ENCODE peak calls at places on chromosomes 4 and X, in six cellular contexts. J, L, M, N, F and Q are unnamed samples.

GRCh38 chr4:186485621-186486062 is 69.7 kb downstream of the MTNR1A start:
- DNase-seq in N (no peak), J (peak; percentile 21), M (peak; percentile 59), L (no peak), F (no peak), Q (no peak)

GRCh38 chr4:37976991-37977470 is 16.8 kb downstream of the PTTG2 start:
- DNase-seq in J (peak; percentile 94), M (peak; percentile 97), N (peak; percentile 79), F (peak; percentile 67), L (peak; percentile 96), Q (no peak)

GRCh38 chr4:107094332-107094731 is 58.2 kb upstream of the DKK2 start:
- DNase-seq in N (no peak), L (no peak), M (no peak), J (no peak), F (no peak), Q (no peak)

GRCh38 chrX:49316085-49316484 is 5.8 kb upstream of the GAGE12J start:
- DNase-seq in L (no peak), F (no peak), N (no peak), M (no peak), J (no peak), Q (no peak)

GRCh38 chrX:65517923-65518322 is 16.7 kb downstream of the LAS1L start:
- DNase-seq in M (no peak), F (no peak), L (no peak), J (no peak), N (no peak), Q (no peak)

GRCh38 chr4:36163198-36163597 is 81.1 kb downstream of the ARAP2 start:
- DNase-seq in M (no peak), F (no peak), J (no peak), N (no peak), L (no peak), Q (no peak)

GRCh38 chr4:75718529-75718928 is 5.8 kb upstream of the USO1 start:
- DNase-seq in L (no peak), N (no peak), J (no peak), F (no peak), M (no peak), Q (no peak)

GRCh38 chrX:69103539-69103938 is 61.7 kb downstream of the PJA1 start:
- DNase-seq in N (no peak), L (no peak), J (no peak), F (no peak), M (no peak), Q (no peak)

GRCh38 chrX:36897690-36898089 is 110.5 kb upstream of the FAM47C start:
- DNase-seq in L (no peak), N (no peak), M (no peak), J (no peak), F (no peak), Q (no peak)

GRCh38 chr4:186029731-186030421 is 39.1 kb upstream of the TLR3 start:
- DNase-seq in N (no peak), F (no peak), L (peak; percentile 95), M (peak; percentile 18), J (peak; percentile 90), Q (no peak)

GRCh38 chr4:24470681-24471622 is 113.4 kb downstream of the DHX15 start:
- DNase-seq in F (no peak), N (no peak), L (peak; percentile 75), J (peak; percentile 68), M (peak; percentile 88), Q (no peak)

GRCh38 chrX:42615161-42615563 is 162.8 kb downstream of the PPP1R2C start:
- DNase-seq in F (no peak), L (no peak), N (peak; percentile 0), J (peak; percentile 23), M (no peak), Q (no peak)

GRCh38 chrX:20906571-20906970 is 467.6 kb upstream of the CNKSR2 start:
- DNase-seq in M (no peak), L (no peak), F (no peak), J (no peak), N (no peak), Q (no peak)

GRCh38 chr4:26780524-26780923 is 80.1 kb upstream of the STIM2 start:
- DNase-seq in N (no peak), F (no peak), J (no peak), M (no peak), L (no peak), Q (no peak)

GRCh38 chr4:36761625-36762024 is 480.2 kb downstream of the DTHD1 start:
- DNase-seq in J (no peak), M (no peak), L (no peak), F (no peak), N (no peak), Q (no peak)

GRCh38 chrX:120485562-120486520 is 16.7 kb upstream of the LAMP2 start:
- DNase-seq in M (peak; percentile 88), L (peak; percentile 84), F (peak; percentile 53), J (peak; percentile 74), N (peak; percentile 53), Q (peak; percentile 31)

GRCh38 chrX:455199-455598 is 68.5 kb upstream of the PPP2R3B start:
- DNase-seq in L (peak; percentile 4), M (no peak), F (no peak), N (no peak), J (no peak), Q (no peak)

GRCh38 chrX:129980043-129980442 is 2.4 kb upstream of the BCORL1 start:
- DNase-seq in M (peak; percentile 74), J (peak; percentile 48), L (peak; percentile 75), F (no peak), N (peak; percentile 21), Q (no peak)

GRCh38 chrX:136810493-136810892 is 29.8 kb upstream of the ARHGEF6 start:
- DNase-seq in J (no peak), L (no peak), N (no peak), M (no peak), F (no peak), Q (no peak)

GRCh38 chr4:100240008-100240407 is 49.7 kb upstream of the DDIT4L start:
- DNase-seq in N (no peak), M (no peak), J (no peak), L (no peak), F (no peak), Q (no peak)
- H3K27ac ChIP-seq in N (no peak overlapping the region), M (no peak overlapping the region), J (no peak overlapping the region), L (no peak overlapping the region), F (no peak overlapping the region), Q (no peak overlapping the region)

GRCh38 chr4:138614462-138615142 is 372.5 kb upstream of the SLC7A11 start:
- DNase-seq in M (no peak), J (no peak), L (no peak), F (no peak), N (no peak), Q (no peak)

GRCh38 chr4:138612428-138612827 is 370.3 kb upstream of the SLC7A11 start:
- DNase-seq in F (no peak), M (no peak), L (no peak), J (no peak), N (no peak), Q (no peak)

GRCh38 chr4:138611721-138612120 is 369.6 kb upstream of the SLC7A11 start:
- DNase-seq in L (no peak), J (no peak), N (no peak), F (no peak), M (no peak), Q (no peak)

GRCh38 chr4:138611017-138611416 is 368.9 kb upstream of the SLC7A11 start:
- DNase-seq in F (no peak), L (no peak), M (no peak), N (no peak), J (no peak), Q (no peak)

DNA sequence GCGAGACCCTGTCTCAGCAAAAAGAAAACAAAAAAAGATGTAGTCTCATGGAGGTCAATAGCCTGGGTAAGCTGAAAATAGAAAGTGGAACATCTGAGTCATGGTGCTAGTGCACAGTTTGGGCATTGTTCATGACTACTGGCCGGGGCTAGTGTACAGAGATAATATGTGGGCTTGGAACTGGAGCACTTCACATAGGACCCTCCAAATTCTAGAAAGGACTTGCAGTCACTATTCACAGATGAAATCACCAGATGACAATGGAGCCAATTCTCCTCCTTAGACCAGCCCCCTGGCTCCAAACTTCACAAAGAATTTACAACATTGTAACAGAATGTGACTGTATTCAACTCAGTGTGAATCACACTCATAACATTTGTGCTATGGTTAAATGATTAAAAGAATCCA is 367.8 kb upstream of the SLC7A11 start:
- DNase-seq in F (no peak), M (no peak), J (no peak), N (no peak), L (no peak), Q (no peak)
- H3K27ac ChIP-seq in F (no peak overlapping the region), M (no peak overlapping the region), J (no peak overlapping the region), N (no peak overlapping the region), L (no peak overlapping the region), Q (no peak overlapping the region)

GRCh38 chr4:142265536-142265935 is 580.6 kb downstream of the INPP4B start:
- DNase-seq in F (no peak), L (no peak), J (no peak), M (no peak), N (no peak), Q (no peak)

GRCh38 chr4:142262956-142263355 is 583.1 kb downstream of the INPP4B start:
- DNase-seq in M (no peak), L (no peak), N (no peak), J (peak; percentile 69), F (no peak), Q (no peak)

GRCh38 chr4:142264961-142265360 is 581.1 kb downstream of the INPP4B start:
- DNase-seq in J (no peak), F (no peak), N (no peak), M (no peak), L (no peak), Q (no peak)

GRCh38 chr4:142267101-142267500 is 579.0 kb downstream of the INPP4B start:
- DNase-seq in J (no peak), M (no peak), F (no peak), N (no peak), L (no peak), Q (no peak)

DNA sequence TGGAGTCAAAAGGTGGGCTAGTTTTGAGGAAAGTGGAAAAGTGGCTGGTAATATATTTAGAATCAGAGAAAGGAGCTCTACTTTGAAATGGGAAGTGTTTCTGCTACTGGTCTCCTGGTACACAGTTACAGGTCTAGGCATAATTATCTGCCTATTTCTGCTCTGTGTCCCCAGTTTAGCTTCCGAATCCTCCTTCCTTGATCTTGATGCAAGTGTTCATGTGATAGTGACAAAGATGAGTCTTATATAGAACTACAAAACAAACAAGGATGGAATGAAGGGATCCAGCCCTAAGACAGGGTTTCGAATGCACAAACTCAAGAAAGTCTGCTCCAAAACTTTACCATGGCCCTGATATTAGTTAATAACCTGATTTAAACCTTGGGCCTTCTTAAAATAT is 580.2 kb downstream of the INPP4B start:
- DNase-seq in J (no peak), F (no peak), M (no peak), N (no peak), L (no peak), Q (no peak)
- H3K27ac ChIP-seq in J (no peak overlapping the region), F (no peak overlapping the region), M (no peak overlapping the region), N (no peak overlapping the region), L (no peak overlapping the region), Q (no peak overlapping the region)

GRCh38 chrX:71623105-71623450 is 4.8 kb upstream of the CXCR3 start:
- DNase-seq in F (no peak), N (no peak), J (no peak), L (no peak), M (no peak), Q (no peak)
- H3K27ac ChIP-seq in F (no peak overlapping the region), N (peak overlapping the region; percentile 57), J (no peak overlapping the region), L (peak overlapping the region; percentile 23), M (peak overlapping the region; percentile 75), Q (no peak overlapping the region)

DNA sequence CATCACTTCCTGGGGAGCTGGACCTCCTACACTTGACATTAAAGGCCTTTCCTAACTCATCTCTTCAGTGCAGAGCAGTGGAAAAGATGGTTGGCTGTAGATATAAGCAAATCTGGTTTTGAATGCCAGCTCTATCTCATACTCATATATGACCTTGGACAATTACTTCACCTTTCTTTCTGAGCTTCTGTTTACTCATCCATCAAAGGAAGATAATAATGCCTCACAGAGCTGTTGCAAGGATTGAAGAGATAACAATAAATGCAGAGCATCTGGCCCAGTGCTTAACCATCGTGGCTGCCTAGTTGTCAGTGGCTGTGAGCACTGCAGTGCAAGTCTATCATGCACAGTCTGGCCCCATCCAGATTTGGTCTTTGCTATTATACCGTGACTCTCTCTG is 148.1 kb upstream of the EOLA2 start:
- DNase-seq in N (no peak), M (no peak), J (no peak), L (no peak), F (no peak), Q (no peak)
- H3K27ac ChIP-seq in N (no peak overlapping the region), M (no peak overlapping the region), J (no peak overlapping the region), L (no peak overlapping the region), F (no peak overlapping the region), Q (no peak overlapping the region)